ENCODE peak calls at places on chromosomes 4 and X, in ten cellular contexts. A is kidney, Q is right atrium auricular region, C is GM13976, Z is thyroid gland, Y is neural progenitor cell, I is fibroblast of lung, O is cardiac fibroblast, D is ovary, M is HepG2. X is an unnamed sample.

GRCh38 chrX:110167952-110168451 is 149.9 kb downstream of the AMMECR1 start:
- DNase-seq in A (no peak), Q (no peak), C (peak), Z (peak), Y (peak), I (peak), O (no peak), D (no peak), M (no peak), X (no peak)

GRCh38 chrX:119236599-119237525 is 777 bp downstream of the PGRMC1 start:
- DNase-seq in A (peak), Q (no peak), C (no peak), Z (peak), Y (peak), I (peak), O (peak), D (peak), M (no peak), X (no peak)

GRCh38 chr4:26992657-26993361 is 132.2 kb downstream of the STIM2 start:
- DNase-seq in A (no peak), Q (no peak), C (peak), Z (peak), Y (no peak), I (peak), O (peak), D (peak), M (no peak), X (no peak)

GRCh38 chr4:75902352-75902751 is at the start of gene PPEF2:
- DNase-seq in A (no peak), Q (no peak), C (no peak), Z (no peak), Y (no peak), I (no peak), O (no peak), D (no peak), M (no peak), X (no peak)

GRCh38 chr4:153539058-153539826 is 73.1 kb downstream of the TMEM131L start:
- DNase-seq in A (no peak), Q (no peak), C (no peak), Z (peak), Y (no peak), I (no peak), O (no peak), D (no peak), M (no peak), X (no peak)

GRCh38 chr4:1992468-1993168 is 16.2 kb downstream of the NELFA start:
- DNase-seq in A (no peak), Q (no peak), C (no peak), Z (no peak), Y (peak), I (peak), O (peak), D (no peak), M (no peak), X (no peak)

GRCh38 chrX:97039363-97040029 is 155.8 kb downstream of the RPA4 start:
- DNase-seq in A (no peak), Q (no peak), C (no peak), Z (peak), Y (no peak), I (peak), O (peak), D (no peak), M (no peak), X (no peak)

GRCh38 chr4:123042095-123042494 is 119.7 kb upstream of the NUDT6 start:
- DNase-seq in A (no peak), Q (no peak), C (no peak), Z (no peak), Y (no peak), I (no peak), O (no peak), D (no peak), M (no peak), X (no peak)

GRCh38 chr4:140793291-140793690 is 37.1 kb upstream of the TBC1D9 start:
- DNase-seq in A (no peak), Q (no peak), C (no peak), Z (no peak), Y (no peak), I (no peak), O (no peak), D (no peak), M (no peak), X (no peak)

GRCh38 chr4:113574636-113575103 is 186.9 kb downstream of the CAMK2D start:
- DNase-seq in A (no peak), Q (no peak), C (no peak), Z (no peak), Y (peak), I (peak), O (peak), D (no peak), M (no peak), X (no peak)

DNA sequence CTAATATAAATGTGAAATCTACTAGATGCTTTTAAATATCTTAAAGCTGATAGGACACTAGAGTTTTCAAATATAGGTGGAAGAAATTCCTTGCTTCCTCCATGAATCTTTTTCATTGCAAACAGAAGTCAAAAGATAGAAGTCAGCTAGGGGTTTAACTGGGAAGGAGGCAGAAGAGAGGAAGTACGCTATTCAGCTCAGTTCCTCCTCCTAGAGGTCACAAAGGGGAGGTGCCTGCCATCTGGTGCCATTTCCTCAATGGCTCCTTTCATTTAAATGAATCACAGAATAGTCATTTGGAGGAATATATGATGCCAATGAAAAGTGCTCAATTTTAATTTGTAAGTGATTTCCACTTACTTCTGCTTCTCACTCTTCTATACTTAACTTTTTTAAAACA is 8.5 kb downstream of the COL25A1 start:
- DNase-seq in A (no peak), Q (no peak), C (no peak), Z (no peak), Y (peak), I (no peak), O (peak), D (no peak), M (peak), X (no peak)
- TF ChIP-seq CTCF in A (no peak), Q (no peak), C (peak), Z (no peak), Y (peak), I (peak), O (peak), D (no peak), M (peak), X (no peak)

GRCh38 chr4:71130827-71131603 is 137.6 kb downstream of the DCK start:
- DNase-seq in A (no peak), Q (no peak), C (no peak), Z (no peak), Y (peak), I (peak), O (peak), D (no peak), M (no peak), X (no peak)
- TF ChIP-seq CTCF in A (no peak), Q (no peak), C (no peak), Z (no peak), Y (peak), I (peak), O (no peak), D (no peak), M (no peak), X (peak)

GRCh38 chrX:132651411-132652086 is 162.7 kb upstream of the MBNL3 start:
- DNase-seq in A (no peak), Q (no peak), C (no peak), Z (no peak), Y (no peak), I (peak), O (no peak), D (no peak), M (no peak), X (no peak)
- TF ChIP-seq CTCF in A (no peak), Q (no peak), C (no peak), Z (no peak), Y (peak), I (peak), O (peak), D (no peak), M (no peak), X (no peak)

GRCh38 chrX:143648705-143649104 is 12.8 kb upstream of the SLITRK4 start:
- DNase-seq in A (no peak), Q (no peak), C (no peak), Z (peak), Y (peak), I (no peak), O (peak), D (no peak), M (no peak), X (no peak)
- TF ChIP-seq CTCF in A (no peak), Q (no peak), C (peak), Z (no peak), Y (peak), I (peak), O (no peak), D (no peak), M (no peak), X (no peak)

DNA sequence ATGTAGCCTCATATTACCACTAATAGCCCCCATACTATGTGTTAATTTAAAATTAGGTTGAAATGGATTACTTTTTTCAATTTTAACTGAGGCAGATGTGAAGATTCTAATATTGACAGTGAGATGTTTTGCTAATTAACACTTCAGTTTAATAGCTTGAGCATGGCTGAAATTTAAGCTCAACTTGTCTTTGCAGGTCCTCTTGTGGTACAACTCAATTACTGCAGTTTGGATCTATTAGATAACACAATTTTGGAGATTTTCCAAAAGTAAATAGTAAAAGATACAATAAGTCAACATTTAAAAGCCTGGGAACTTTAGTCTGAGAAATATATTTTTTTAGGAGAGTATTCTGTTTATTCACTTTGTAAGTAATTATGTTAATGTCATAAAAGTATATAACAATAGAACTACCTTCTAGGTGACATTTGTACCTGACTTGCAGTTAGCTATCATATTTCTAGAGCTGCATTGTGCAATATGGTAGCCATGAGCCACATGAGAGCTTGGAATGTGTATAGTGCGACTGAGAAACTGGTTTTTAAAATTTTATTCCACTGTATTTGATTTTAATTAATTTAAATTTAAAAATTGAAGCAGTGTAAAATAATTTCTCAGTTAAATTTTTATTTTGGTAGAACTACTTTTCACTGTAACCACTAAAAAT is 73.1 kb upstream of the FMR1 start:
- DNase-seq in A (no peak), Q (no peak), C (no peak), Z (no peak), Y (peak), I (no peak), O (no peak), D (no peak), M (peak), X (no peak)
- TF ChIP-seq CTCF in A (peak), Q (no peak), C (peak), Z (no peak), Y (peak), I (no peak), O (peak), D (no peak), M (peak), X (no peak)

GRCh38 chr4:7336067-7336569 is 98.6 kb downstream of the PSAPL1 start:
- DNase-seq in A (no peak), Q (no peak), C (no peak), Z (no peak), Y (no peak), I (no peak), O (no peak), D (no peak), M (no peak), X (no peak)
- TF ChIP-seq CTCF in A (no peak), Q (no peak), C (no peak), Z (no peak), Y (no peak), I (no peak), O (no peak), D (no peak), M (no peak), X (no peak)

GRCh38 chr4:184475096-184475461 is 729 bp upstream of the IRF2 start:
- DNase-seq in A (peak), Q (peak), C (peak), Z (peak), Y (no peak), I (peak), O (peak), D (peak), M (no peak), X (no peak)

GRCh38 chr4:184473265-184473514 is 1.2 kb downstream of the IRF2 start:
- DNase-seq in A (no peak), Q (no peak), C (no peak), Z (no peak), Y (no peak), I (no peak), O (no peak), D (no peak), M (no peak), X (no peak)

GRCh38 chr4:184472540-184473264 is 1.6 kb downstream of the IRF2 start:
- DNase-seq in A (peak), Q (peak), C (peak), Z (peak), Y (peak), I (peak), O (peak), D (peak), M (peak), X (no peak)

GRCh38 chr4:184473515-184474260 is 662 bp downstream of the IRF2 start:
- DNase-seq in A (peak), Q (no peak), C (peak), Z (peak), Y (peak), I (peak), O (peak), D (peak), M (no peak), X (no peak)

GRCh38 chr4:184474261-184475095 is at the start of gene IRF2:
- DNase-seq in A (peak), Q (peak), C (peak), Z (peak), Y (peak), I (peak), O (peak), D (peak), M (peak), X (peak)
- TF ChIP-seq CTCF in A (peak), Q (no peak), C (peak), Z (no peak), Y (no peak), I (no peak), O (no peak), D (no peak), M (peak), X (no peak)

GRCh38 chr4:120939693-120940092 is 17.2 kb upstream of the PRDM5 start:
- DNase-seq in A (no peak), Q (no peak), C (no peak), Z (no peak), Y (no peak), I (no peak), O (no peak), D (no peak), M (no peak), X (no peak)

DNA sequence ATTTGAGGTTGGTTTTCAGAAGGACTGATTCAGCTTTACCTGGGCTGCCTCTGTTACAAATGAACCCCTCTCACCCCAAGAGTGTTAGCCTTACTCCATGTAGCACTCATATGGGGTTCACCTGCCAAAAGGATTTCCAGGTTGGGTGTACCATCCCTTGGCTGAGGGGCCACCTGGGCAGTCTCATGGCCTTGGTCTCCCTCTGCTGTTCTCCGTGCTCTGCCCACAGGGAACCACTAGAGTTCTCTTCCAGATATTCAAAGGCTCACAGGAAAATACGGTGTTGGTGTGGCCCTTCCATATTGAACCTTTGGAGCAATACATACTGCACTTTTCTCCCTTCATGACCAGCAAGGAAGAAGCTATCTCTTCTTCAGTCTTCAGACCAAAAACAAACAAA is 18.0 kb upstream of the PRDM5 start:
- DNase-seq in A (no peak), Q (no peak), C (no peak), Z (no peak), Y (no peak), I (no peak), O (no peak), D (no peak), M (no peak), X (no peak)
- TF ChIP-seq CTCF in A (no peak), Q (no peak), C (no peak), Z (no peak), Y (no peak), I (no peak), O (no peak), D (no peak), M (no peak), X (peak)

X was measured in AG09319.